ENCODE peak calls at places on chromosomes 5 and 9, in five cellular contexts. Y is cardiac muscle cell, U is mesenchymal stem cell, N is heart left ventricle, Q is stomach. L is an unnamed sample. For H3K4me1, the result is how much of the 10 kb centered on the place peaks cover.

GRCh38 chr5:1106385-1107166 is 5.3 kb downstream of the SLC12A7 start:
- DNase-seq in Y (no peak), U (no peak), N (no peak), Q (no peak), L (peak)

GRCh38 chr5:16983972-16984371 is 47.9 kb upstream of the MYO10 start:
- DNase-seq in Y (no peak), U (no peak), N (no peak), Q (no peak), L (no peak)

GRCh38 chr9:128122809-128123175 is 4.7 kb downstream of the PTGES2 start:
- DNase-seq in Y (no peak), U (no peak), N (peak), Q (peak), L (no peak)

GRCh38 chr5:104932431-104932830 is 1369.8 kb upstream of the NUDT12 start:
- DNase-seq in Y (no peak), U (no peak), N (no peak), Q (no peak), L (no peak)

GRCh38 chr5:18944771-18945170 is 1043.2 kb downstream of the CDH18 start:
- DNase-seq in Y (no peak), U (no peak), N (no peak), Q (no peak), L (no peak)

GRCh38 chr9:121508415-121508814 is 8.8 kb upstream of the GGTA1 start:
- DNase-seq in Y (no peak), U (no peak), N (no peak), Q (peak), L (no peak)

GRCh38 chr5:120509056-120509455 is 45.0 kb downstream of the PRR16 start:
- DNase-seq in Y (no peak), U (no peak), N (no peak), Q (no peak), L (no peak)

GRCh38 chr5:61678966-61679365 is 346.9 kb downstream of the ZSWIM6 start:
- DNase-seq in Y (no peak), U (no peak), N (no peak), Q (no peak), L (no peak)

GRCh38 chr9:9212963-9213362 is 1399.8 kb downstream of the PTPRD start:
- DNase-seq in Y (no peak), U (no peak), N (no peak), Q (no peak), L (no peak)

GRCh38 chr5:16265141-16265540 is 85.5 kb upstream of the MARCHF11 start:
- DNase-seq in Y (no peak), U (no peak), N (no peak), Q (no peak), L (no peak)

GRCh38 chr5:90221947-90222346 is 187.6 kb downstream of the CETN3 start:
- DNase-seq in Y (no peak), U (peak), N (no peak), Q (no peak), L (no peak)

GRCh38 chr9:21102311-21102710 is 24.6 kb upstream of the IFNB1 start:
- DNase-seq in Y (no peak), U (peak), N (no peak), Q (no peak), L (no peak)

GRCh38 chr5:147464211-147464610 is 45.7 kb downstream of the DPYSL3 start:
- DNase-seq in Y (peak), U (peak), N (no peak), Q (no peak), L (no peak)

GRCh38 chr5:149956685-149957084 is 3.9 kb upstream of the SLC26A2 start:
- DNase-seq in Y (no peak), U (no peak), N (no peak), Q (no peak), L (no peak)

GRCh38 chr5:121746763-121747162 is 104.9 kb upstream of the FTMT start:
- DNase-seq in Y (no peak), U (no peak), N (no peak), Q (no peak), L (no peak)

GRCh38 chr5:172114875-172115422 is 73.1 kb downstream of the STK10 start:
- DNase-seq in Y (no peak), U (no peak), N (peak), Q (peak), L (peak)

GRCh38 chr5:158414333-158414762 is 555.4 kb upstream of the CLINT1 start:
- DNase-seq in Y (no peak), U (no peak), N (no peak), Q (no peak), L (no peak)

GRCh38 chr9:82570226-82570625 is 492.7 kb downstream of the RASEF start:
- DNase-seq in Y (no peak), U (no peak), N (no peak), Q (no peak), L (no peak)

GRCh38 chr9:111163738-111164399 is 125.6 kb upstream of the LPAR1 start:
- DNase-seq in Y (no peak), U (peak), N (no peak), Q (no peak), L (no peak)

GRCh38 chr9:113653746-113654604 is 190.4 kb downstream of the RGS3 start:
- DNase-seq in Y (no peak), U (no peak), N (no peak), Q (no peak), L (no peak)

GRCh38 chr9:112119225-112120045 is 55.7 kb downstream of the SUSD1 start:
- DNase-seq in Y (no peak), U (peak), N (no peak), Q (peak), L (peak)

GRCh38 chr5:112420111-112420864 is 1.2 kb upstream of the EPB41L4A start:
- DNase-seq in Y (peak), U (peak), N (peak), Q (peak), L (peak)
- H3K4me3 ChIP-seq in Y (peak), U (peak), N (peak), Q (peak), L (peak)

DNA sequence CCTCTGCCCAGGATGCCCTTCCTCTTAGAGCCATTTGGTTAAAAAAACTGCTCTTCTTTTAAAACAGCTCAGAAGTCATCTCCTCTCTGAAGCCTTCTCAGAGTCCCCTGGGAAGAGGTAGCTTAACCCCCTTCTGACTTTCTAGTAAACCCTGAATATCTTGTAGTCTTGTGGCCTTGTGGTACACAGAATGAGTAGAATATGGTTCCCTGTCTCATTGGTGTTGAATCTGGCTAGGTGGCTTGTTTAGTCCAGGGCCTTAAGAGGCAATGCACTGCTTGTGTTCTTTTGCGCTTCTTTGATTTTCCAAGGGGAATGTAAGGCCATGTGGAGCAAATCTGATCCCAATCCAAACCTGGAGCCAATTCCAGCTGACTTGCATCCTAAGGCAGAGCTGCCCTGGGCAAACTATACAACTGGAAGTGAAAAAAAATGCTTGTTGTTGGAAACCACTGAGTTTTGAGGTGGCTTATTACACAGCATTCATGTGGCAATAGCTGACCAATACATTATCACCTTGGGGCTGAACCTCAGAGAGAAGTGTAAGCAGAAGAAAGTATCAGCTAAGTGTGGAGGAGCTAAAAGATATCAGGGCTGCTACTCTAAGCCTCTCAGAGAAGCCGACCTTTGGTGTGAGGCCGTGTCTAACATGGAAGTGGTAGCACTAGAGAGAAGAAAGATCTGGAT is 31.0 kb downstream of the ALG2 start:
- DNase-seq in Y (no peak), U (no peak), N (no peak), Q (no peak), L (no peak)
- H3K4me1 ChIP-seq in Y (under half), U (under half), N (under half), Q (under half), L (under half)

DNA sequence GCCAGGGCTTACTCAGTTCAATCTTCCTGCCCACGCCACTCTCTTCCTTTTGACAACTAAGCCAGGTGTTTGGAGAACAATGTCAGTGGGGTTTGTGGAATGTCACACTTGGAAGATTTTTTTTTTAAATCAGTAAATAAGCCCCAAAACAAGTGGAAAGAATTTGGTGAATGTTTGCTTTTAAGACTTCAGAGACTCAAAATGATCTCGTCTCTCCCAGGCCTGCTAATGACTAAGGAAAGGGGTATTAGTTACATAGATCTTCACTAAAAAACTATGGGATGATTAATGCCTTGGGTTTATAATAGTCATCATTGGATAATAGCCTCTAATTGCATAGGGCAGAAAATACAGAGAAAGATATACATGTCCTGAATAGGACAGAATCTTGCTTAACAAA is 166.4 kb downstream of the DMRT2 start:
- DNase-seq in Y (no peak), U (no peak), N (no peak), Q (no peak), L (no peak)
- H3K27ac ChIP-seq in Y (no peak), U (no peak), N (no peak), Q (no peak), L (no peak)

DNA sequence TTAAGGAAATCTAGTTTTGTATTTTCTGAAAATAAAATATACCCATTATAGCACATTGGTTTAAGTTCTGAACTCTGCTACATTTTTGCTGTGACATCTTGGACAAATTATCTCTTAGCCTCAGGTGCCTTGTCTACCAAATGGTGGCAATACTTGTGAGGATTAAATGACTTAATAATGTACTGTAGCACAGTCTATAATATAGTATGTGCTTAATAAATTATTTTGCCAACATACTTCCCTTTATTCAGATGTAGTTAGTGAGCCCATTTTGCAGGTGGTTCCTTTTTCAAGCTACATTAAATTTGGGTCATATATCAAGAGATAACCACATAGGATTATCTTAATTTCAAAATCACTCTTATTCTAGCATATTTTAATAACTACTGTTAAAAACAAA is 3.2 kb downstream of the ETF1 start:
- DNase-seq in Y (no peak), U (no peak), N (no peak), Q (no peak), L (no peak)
- H3K4me3 ChIP-seq in Y (no peak), U (peak), N (no peak), Q (no peak), L (no peak)

GRCh38 chr5:85605381-85605780 is 1012.4 kb upstream of the COX7C start:
- DNase-seq in Y (no peak), U (no peak), N (no peak), Q (no peak), L (no peak)

GRCh38 chr5:85604786-85605185 is 1013.0 kb upstream of the COX7C start:
- DNase-seq in Y (no peak), U (no peak), N (no peak), Q (no peak), L (no peak)

GRCh38 chr5:85602843-85603242 is 1014.9 kb upstream of the COX7C start:
- DNase-seq in Y (no peak), U (no peak), N (no peak), Q (no peak), L (no peak)

GRCh38 chr5:85604378-85604777 is 1013.4 kb upstream of the COX7C start:
- DNase-seq in Y (no peak), U (no peak), N (no peak), Q (no peak), L (no peak)
- H3K4me1 ChIP-seq in Y (under half), U (under half), N (under half), Q (under half), L (under half)

DNA sequence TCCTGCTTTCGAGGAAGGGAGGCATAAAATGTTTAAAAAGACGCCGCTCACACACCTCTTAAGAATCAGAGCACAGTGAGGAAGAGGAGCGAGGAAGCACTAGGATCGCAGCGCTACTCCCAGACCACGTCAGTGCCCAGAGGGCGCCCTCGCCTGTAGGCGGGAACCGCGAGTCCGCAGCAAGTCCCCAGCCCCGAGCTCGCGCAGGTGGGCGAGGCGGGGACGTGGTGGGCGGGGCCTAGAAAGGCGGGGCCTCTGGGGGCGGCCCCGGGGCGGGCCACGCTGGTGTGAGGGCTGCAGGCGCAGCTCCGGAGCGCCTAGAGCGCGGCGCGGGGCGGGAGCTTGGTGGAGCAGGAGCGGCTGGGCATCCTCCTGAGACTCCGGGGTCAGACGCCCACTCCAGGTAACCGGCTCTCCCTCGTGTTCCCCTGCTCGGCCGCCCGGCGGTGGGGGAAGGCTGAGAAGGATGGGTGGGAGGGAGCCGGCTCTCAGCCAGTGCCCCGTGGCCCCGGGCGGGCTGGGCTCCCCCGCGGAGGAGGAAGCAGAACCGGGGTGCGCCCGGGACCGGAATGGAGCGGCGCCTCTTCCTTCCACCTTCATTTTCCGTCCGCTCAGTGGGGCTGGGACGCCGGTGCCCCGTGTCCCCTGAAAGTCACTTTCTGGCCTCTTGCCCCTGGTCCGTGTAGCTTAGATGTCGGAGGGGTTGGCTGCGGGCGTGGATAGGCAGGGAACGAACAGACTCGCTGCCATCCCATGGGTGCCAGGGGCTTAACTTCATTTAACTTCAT is at the start of gene GCNT1:
- DNase-seq in Y (peak), U (peak), N (peak), Q (peak), L (peak)
- H3K27ac ChIP-seq in Y (no peak), U (peak), N (peak), Q (peak), L (peak)

DNA sequence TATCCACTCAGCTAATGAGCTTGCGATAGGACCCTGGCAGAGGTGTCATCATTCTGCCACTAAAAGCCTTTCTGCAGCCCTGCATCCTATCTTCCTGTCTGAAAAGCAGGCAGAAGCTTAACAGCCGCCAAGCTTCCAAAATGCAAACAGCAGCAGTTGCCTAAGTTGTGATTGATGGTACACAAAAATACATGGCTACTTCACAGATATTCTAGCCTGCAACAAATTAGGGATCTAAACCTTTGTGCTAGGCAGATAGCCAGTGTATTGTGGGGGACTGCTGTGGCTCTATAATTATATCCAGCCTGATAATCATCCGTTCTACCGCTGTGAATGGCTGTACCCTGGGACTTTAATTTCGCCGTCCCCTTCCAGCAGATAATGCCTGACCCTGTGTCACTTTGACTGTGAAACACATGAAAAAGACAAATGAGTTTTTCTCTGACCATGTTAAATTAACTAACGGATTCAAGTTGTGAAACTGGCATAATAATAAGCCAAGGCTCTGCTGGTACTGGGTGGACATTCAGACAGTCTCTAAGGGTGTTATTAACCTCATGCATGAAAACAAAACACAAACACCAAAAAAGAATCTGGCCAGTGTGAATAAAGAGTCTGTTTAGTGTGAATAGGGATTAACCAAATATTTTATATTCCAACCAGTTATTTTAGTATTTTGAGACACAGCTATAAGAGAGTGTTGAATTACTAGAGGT is 45.9 kb downstream of the SEMA6A start:
- DNase-seq in Y (peak), U (no peak), N (no peak), Q (no peak), L (no peak)
- H3K4me3 ChIP-seq in Y (no peak), U (no peak), N (no peak), Q (no peak), L (no peak)

DNA sequence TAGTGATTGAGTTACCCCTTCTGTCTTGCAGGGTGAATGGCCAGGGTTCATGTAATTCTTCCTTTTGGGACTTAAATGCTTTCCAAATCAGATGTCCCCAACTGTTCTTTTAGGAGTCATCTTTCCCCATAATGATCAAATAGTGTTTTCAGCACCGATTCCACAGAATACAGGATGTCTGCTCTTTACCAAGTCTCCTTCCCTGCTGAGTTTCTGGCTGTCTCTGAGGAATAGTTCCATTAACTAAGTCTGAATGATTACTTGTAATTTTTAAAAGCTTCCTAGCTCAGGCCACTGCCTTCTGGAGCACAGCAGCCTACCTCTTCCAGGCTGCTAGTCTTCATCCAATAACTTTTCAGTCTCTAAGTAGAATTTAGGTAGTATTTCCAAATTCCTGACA is 630.7 kb upstream of the ZNF608 start:
- DNase-seq in Y (no peak), U (no peak), N (no peak), Q (no peak), L (no peak)
- H3K4me1 ChIP-seq in Y (under half), U (under half), N (under half), Q (under half), L (under half)

DNA sequence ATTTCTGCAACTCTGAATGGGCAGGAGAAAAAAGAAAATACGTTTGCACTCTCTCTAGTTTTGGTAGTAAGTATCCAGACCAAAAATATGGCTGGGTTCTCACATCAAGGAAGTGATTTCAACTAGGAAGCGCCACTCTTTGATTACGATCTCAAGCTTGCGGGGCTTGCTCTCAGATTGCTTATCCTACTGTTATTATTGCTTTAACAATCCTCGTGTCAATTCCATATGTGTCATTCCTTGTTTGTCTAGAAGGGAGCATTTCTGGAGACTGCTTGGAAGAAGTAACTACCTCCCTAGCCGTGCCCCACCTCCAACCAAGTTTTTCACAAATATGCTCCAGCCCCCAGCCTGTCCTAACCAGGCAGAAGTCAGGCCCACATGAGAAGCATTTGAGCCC is 3.5 kb downstream of the PRUNE2 start:
- DNase-seq in Y (no peak), U (no peak), N (no peak), Q (no peak), L (no peak)
- H3K27ac ChIP-seq in Y (no peak), U (no peak), N (no peak), Q (no peak), L (no peak)

GRCh38 chr5:134664448-134664847 is 15.9 kb downstream of the SEC24A start:
- DNase-seq in Y (no peak), U (no peak), N (no peak), Q (no peak), L (peak)

GRCh38 chr5:134659456-134659855 is 10.9 kb downstream of the SEC24A start:
- DNase-seq in Y (no peak), U (no peak), N (no peak), Q (no peak), L (no peak)

GRCh38 chr5:134659922-134660321 is 11.3 kb downstream of the SEC24A start:
- DNase-seq in Y (no peak), U (no peak), N (no peak), Q (no peak), L (no peak)

GRCh38 chr5:134662971-134663370 is 14.4 kb downstream of the SEC24A start:
- DNase-seq in Y (no peak), U (no peak), N (no peak), Q (no peak), L (no peak)
- H3K4me3 ChIP-seq in Y (no peak), U (no peak), N (no peak), Q (no peak), L (no peak)